ENCODE peak calls at places on chromosomes 12 and 14, in four cellular contexts. U is aorta, D is PC-3, T is fibroblast of lung. E is an unnamed sample.

GRCh38 chr14:77620222-77620865 is 3.9 kb upstream of the SPTLC2 start:
- DNase-seq in D (no peak), U (no peak), T (no peak), E (no peak)

GRCh38 chr14:104280085-104280901 is 141.9 kb downstream of the KIF26A start:
- DNase-seq in U (peak; percentile 67), T (no peak), D (no peak), E (no peak)

GRCh38 chr12:120814203-120814902 is 88.7 kb downstream of the ACADS start:
- DNase-seq in U (no peak), T (no peak), D (no peak), E (no peak)

GRCh38 chr12:22287056-22287455 is 47.5 kb downstream of the ST8SIA1 start:
- DNase-seq in T (no peak), D (no peak), U (no peak), E (no peak)

GRCh38 chr14:24411468-24412454 is 13.0 kb downstream of the NYNRIN start:
- DNase-seq in T (peak; percentile 72), U (no peak), D (peak; percentile 56), E (no peak)

GRCh38 chr14:66117600-66117999 is 368.6 kb upstream of the CCDC196 start:
- DNase-seq in U (no peak), T (peak; percentile 19), D (peak; percentile 84), E (no peak)

GRCh38 chr12:124620606-124621295 is 53.3 kb upstream of the NCOR2 start:
- DNase-seq in D (no peak), T (no peak), U (peak; percentile 88), E (no peak)

GRCh38 chr14:93868165-93868564 is 59.0 kb upstream of the FAM181A start:
- DNase-seq in T (no peak), U (no peak), D (no peak), E (no peak)

GRCh38 chr12:20364501-20364900 is 3.8 kb upstream of the PDE3A start:
- DNase-seq in U (no peak), D (no peak), T (no peak), E (no peak)

GRCh38 chr14:56224691-56225681 is 106.8 kb downstream of the PELI2 start:
- DNase-seq in D (no peak), U (no peak), T (peak; percentile 25), E (peak; percentile 76)

GRCh38 chr14:76191297-76191696 is 39.6 kb downstream of the GPATCH2L start:
- DNase-seq in T (no peak), D (no peak), U (no peak), E (no peak)

GRCh38 chr12:100827901-100828520 is 33.4 kb downstream of the ANO4 start:
- DNase-seq in U (no peak), T (peak; percentile 61), D (peak; percentile 63), E (no peak)

GRCh38 chr12:109513977-109514376 is 36.5 kb downstream of the UBE3B start:
- DNase-seq in D (peak; percentile 21), U (no peak), T (no peak), E (no peak)

GRCh38 chr12:109885616-109886015 is 5.3 kb upstream of the GLTP start:
- DNase-seq in D (peak; percentile 49), U (no peak), T (no peak), E (no peak)

GRCh38 chr12:95998611-95999300 is 2.6 kb upstream of the HAL start:
- DNase-seq in U (no peak), D (peak; percentile 63), T (peak; percentile 69), E (peak; percentile 33)

GRCh38 chr14:54737132-54737711 is 165.4 kb downstream of the GCH1 start:
- DNase-seq in U (no peak), T (peak; percentile 51), D (peak; percentile 94), E (no peak)

GRCh38 chr14:43532825-43533416 is 974.2 kb downstream of the FSCB start:
- DNase-seq in D (no peak), U (no peak), T (no peak), E (no peak)

GRCh38 chr14:80381964-80382363 is 170.7 kb upstream of the DIO2 start:
- DNase-seq in T (no peak), D (no peak), U (no peak), E (no peak)

GRCh38 chr14:74491952-74492351 is 1.2 kb downstream of the NPC2 start:
- DNase-seq in D (peak; percentile 60), U (no peak), T (peak; percentile 54), E (no peak)

GRCh38 chr12:41521872-41522379 is 333.8 kb downstream of the PDZRN4 start:
- DNase-seq in D (peak; percentile 75), U (no peak), T (peak; percentile 89), E (no peak)

GRCh38 chr14:57389646-57390036 is 745 bp upstream of the NAA30 start:
- DNase-seq in T (no peak), U (no peak), D (no peak), E (peak; percentile 13)

GRCh38 chr12:19692091-19692490 is 252.8 kb downstream of the AEBP2 start:
- DNase-seq in D (no peak), U (no peak), T (no peak), E (no peak)

GRCh38 chr12:86551146-86551571 is 295.0 kb upstream of the MGAT4C start:
- DNase-seq in D (no peak), T (peak; percentile 12), U (peak; percentile 80), E (no peak)

GRCh38 chr12:24075650-24076049 is 126.2 kb upstream of the SOX5 start:
- DNase-seq in D (no peak), T (peak; percentile 30), U (no peak), E (no peak)
- H3K4me3 ChIP-seq in D (no peak overlapping the region), T (no peak overlapping the region), U (no peak overlapping the region), E (no peak overlapping the region)

DNA sequence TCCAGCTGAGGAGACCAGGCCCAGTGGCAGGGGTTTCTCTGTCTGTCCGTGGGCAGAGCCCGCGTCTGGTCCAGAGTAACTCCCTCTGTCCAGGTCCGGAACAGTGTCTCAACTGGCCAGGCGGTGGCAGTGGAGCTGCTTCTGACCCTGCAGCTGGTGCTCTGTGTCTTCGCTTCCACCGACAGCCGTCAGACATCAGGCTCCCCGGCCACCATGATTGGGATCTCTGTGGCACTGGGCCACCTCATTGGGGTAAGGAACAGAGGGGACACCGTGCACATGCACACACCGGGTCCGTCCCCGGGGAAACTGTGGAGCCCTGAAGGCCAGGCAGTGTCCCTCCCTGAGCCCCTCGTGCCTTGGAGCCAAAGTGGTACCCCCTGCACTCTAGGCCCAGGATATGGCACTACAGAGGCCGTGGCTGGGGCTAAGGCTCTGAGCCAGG is 1.5 kb downstream of the AQP6 start:
- DNase-seq in T (peak; percentile 78), D (peak; percentile 38), U (peak; percentile 87), E (peak; percentile 65)
- H3K4me3 ChIP-seq in T (no peak overlapping the region), D (no peak overlapping the region), U (no peak overlapping the region), E (no peak overlapping the region)

GRCh38 chr12:52969828-52970569 is 21.1 kb downstream of the KRT18 start:
- DNase-seq in D (peak; percentile 32), T (no peak), U (no peak), E (peak; percentile 85)

GRCh38 chr12:52965337-52965731 is 16.4 kb downstream of the KRT18 start:
- DNase-seq in D (no peak), T (no peak), U (peak; percentile 79), E (no peak)

GRCh38 chr12:52964556-52965336 is 15.8 kb downstream of the KRT18 start:
- DNase-seq in U (no peak), T (no peak), D (no peak), E (no peak)
- H3K4me3 ChIP-seq in U (no peak overlapping the region), T (no peak overlapping the region), D (no peak overlapping the region), E (no peak overlapping the region)

DNA sequence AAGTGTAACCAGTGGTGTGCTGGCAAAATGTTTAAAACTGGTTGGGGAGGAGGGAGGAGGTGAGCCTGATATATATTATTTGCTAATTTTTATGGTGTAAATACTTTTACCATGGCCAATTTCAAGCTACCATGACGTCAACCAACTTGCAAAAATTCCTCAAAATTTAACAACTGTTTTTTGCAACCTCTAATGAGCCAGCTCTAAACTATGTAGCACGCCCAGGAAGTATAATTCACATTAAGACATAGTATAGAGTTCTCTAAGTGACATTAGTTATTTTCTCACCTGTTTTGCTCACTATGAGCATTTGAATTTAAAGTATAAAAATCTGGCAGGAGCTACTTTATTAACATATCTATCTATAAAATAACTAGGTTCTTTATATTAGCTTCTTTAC is 41.5 kb downstream of the ATL1 start:
- DNase-seq in T (no peak), D (peak; percentile 79), U (no peak), E (no peak)
- H3K4me3 ChIP-seq in T (no peak overlapping the region), D (no peak overlapping the region), U (no peak overlapping the region), E (no peak overlapping the region)